ENCODE peak calls at places on chromosomes 1 and 21, in five cellular contexts. O, S, R, W and N are unnamed samples.
A peak's percentile ranks its signal among the peaks of the same experiment; 100 is the strongest.

GRCh38 chr21:36847189-36847588 is 119.3 kb downstream of the HLCS start:
- DNase-seq in O (no peak), S (peak; percentile 77), W (no peak), R (peak; percentile 89), N (no peak)

GRCh38 chr1:54614558-54614957 is 8.8 kb downstream of the FAM151A start:
- DNase-seq in O (no peak), R (no peak), W (no peak), S (no peak), N (no peak)

GRCh38 chr1:114152211-114153050 is 1.2 kb downstream of the SYT6 start:
- DNase-seq in O (no peak), W (no peak), S (peak; percentile 37), R (peak; percentile 43), N (no peak)

GRCh38 chr1:27342391-27342777 is 562 bp downstream of the SYTL1 start:
- DNase-seq in R (no peak), W (no peak), O (no peak), S (no peak), N (no peak)

GRCh38 chr1:177476706-177477105 is 305.9 kb downstream of the BRINP2 start:
- DNase-seq in W (no peak), R (no peak), O (no peak), S (no peak), N (no peak)

GRCh38 chr1:13830170-13830569 is 130.2 kb downstream of the PRDM2 start:
- DNase-seq in S (no peak), R (no peak), O (no peak), W (no peak), N (no peak)

GRCh38 chr1:225691861-225692516 is 39.1 kb upstream of the ENAH start:
- DNase-seq in R (no peak), S (peak; percentile 99), O (no peak), W (no peak), N (no peak)

GRCh38 chr1:203878422-203878821 is 17.0 kb downstream of the SNRPE start:
- DNase-seq in O (no peak), W (no peak), R (no peak), S (no peak), N (no peak)

GRCh38 chr1:3159121-3159520 is 90.1 kb downstream of the PRDM16 start:
- DNase-seq in O (no peak), R (no peak), S (no peak), W (no peak), N (no peak)

GRCh38 chr1:93575586-93576271 is 105.9 kb downstream of the BCAR3 start:
- DNase-seq in R (no peak), S (peak; percentile 53), O (no peak), W (no peak), N (no peak)

GRCh38 chr1:26015358-26015757 is 6.2 kb upstream of the EXTL1 start:
- DNase-seq in R (no peak), W (no peak), S (no peak), O (no peak), N (no peak)

GRCh38 chr1:153816283-153816904 is 41.2 kb downstream of the SLC27A3 start:
- DNase-seq in S (peak; percentile 39), R (no peak), O (no peak), W (no peak), N (no peak)

GRCh38 chr1:218374972-218375371 is 29.8 kb downstream of the TGFB2 start:
- DNase-seq in W (no peak), S (peak; percentile 94), O (no peak), R (peak; percentile 85), N (no peak)

GRCh38 chr1:85617582-85618237 is 37.1 kb downstream of the CCN1 start:
- DNase-seq in W (no peak), R (no peak), O (no peak), S (peak; percentile 76), N (no peak)

GRCh38 chr1:219247441-219247840 is 73.8 kb downstream of the LYPLAL1 start:
- DNase-seq in S (peak; percentile 2), O (no peak), W (no peak), R (no peak), N (no peak)

GRCh38 chr1:61285371-61285885 is 203.1 kb downstream of the NFIA start:
- DNase-seq in W (no peak), O (no peak), S (peak; percentile 16), R (peak; percentile 7), N (no peak)

GRCh38 chr1:10428956-10429355 is 1.3 kb upstream of the CENPS start:
- DNase-seq in R (no peak), S (no peak), W (no peak), O (no peak), N (no peak)

GRCh38 chr1:244653439-244654283 is 735 bp downstream of the DESI2 start:
- DNase-seq in R (peak; percentile 39), W (peak; percentile 33), S (no peak), O (no peak), N (no peak)

GRCh38 chr21:45540601-45540970 is 1.7 kb downstream of the SLC19A1 start:
- DNase-seq in W (no peak), S (no peak), O (no peak), R (no peak), N (no peak)

GRCh38 chr1:151718011-151718431 is 1.4 kb upstream of the CELF3 start:
- DNase-seq in O (no peak), R (peak; percentile 42), S (no peak), W (no peak), N (no peak)

GRCh38 chr1:58584082-58584895 is 7.2 kb upstream of the TACSTD2 start:
- DNase-seq in O (peak; percentile 78), R (peak; percentile 94), S (peak; percentile 97), W (peak; percentile 29), N (no peak)

GRCh38 chr1:16085521-16085920 is 12.1 kb upstream of the FAM131C start:
- DNase-seq in S (no peak), O (no peak), R (no peak), W (no peak), N (no peak)

DNA sequence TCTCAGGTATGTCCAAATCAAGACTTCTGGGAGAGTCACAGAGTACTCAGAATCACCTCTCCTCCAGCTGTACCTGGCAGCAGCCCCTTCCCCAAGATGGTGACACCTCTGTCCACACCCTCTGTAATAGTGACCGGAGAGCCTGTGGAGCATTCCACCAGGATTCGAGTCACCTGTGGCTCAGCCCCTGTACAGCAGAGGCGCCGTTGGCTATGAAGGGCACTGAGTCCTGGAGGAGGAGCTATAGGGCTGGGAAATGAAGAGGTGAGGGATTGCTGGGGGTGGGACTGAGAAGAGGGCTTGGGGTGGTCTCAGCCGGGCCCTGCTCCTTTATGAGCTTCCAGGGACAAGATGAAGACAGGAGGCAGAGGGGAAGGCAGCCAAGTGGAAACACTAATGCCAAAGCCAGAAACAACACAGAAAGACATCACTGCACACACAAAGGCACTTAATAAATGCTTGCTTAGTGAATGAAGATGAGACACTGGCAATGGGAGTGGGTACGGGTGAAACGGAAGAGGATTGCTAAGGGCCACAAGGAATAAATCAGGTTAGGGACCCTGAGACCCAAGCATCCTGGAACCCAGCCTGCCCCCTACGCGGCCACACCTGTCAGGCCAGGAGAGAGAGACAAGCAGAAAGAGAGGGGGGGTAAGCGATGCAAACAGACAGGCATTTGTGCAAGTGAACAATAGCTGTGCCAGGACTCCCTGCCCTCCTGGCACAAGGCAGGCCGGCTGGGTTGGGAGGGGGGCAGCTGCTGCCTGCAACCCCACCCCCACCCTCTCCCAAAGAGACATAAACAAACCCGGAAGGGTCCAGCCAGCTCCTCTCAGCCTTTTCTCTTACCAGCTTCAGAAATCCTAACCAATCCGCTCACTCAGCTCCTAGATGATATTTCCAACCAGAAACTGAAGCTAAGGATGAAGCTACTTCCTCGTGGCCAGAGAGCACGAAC is 3.9 kb downstream of the ARHGEF2 start:
- DNase-seq in R (no peak), S (no peak), O (no peak), W (no peak), N (no peak)
- H3K4me1 ChIP-seq in R (peaks cover 50% of the 10 kb centered on the region), S (peaks cover 34% of the 10 kb centered on the region), O (peaks cover 47% of the 10 kb centered on the region), W (peaks cover 4% of the 10 kb centered on the region), N (peaks cover 68% of the 10 kb centered on the region)

GRCh38 chr1:65148548-65149390 is 766 bp downstream of the AK4 start:
- DNase-seq in W (peak; percentile 57), O (no peak), R (peak; percentile 61), S (peak; percentile 23), N (no peak)
- TF ChIP-seq CTCF in W (no peak), O (no peak), R (no peak), S (no peak), N (no peak)

DNA sequence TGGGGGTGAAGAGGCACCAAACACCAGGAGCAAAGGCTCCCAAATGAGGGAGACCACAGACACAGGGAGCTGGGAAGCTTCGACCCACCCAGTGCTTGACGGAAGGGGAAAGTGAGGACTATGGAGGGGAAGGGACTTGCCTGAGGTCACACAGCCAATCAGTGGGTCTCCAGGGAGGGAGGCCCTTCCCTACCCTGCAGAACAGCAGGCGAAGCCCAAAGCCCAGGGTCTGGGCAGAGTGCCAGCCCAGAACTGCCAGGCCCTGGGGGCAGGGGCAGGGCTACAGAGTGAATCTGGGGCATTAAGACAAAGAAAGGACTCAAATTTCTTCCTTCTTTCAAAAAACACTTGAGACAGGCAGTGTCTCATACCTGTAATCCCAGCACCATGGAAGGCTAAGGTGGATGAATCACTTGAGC is 45.5 kb upstream of the ECE1 start:
- DNase-seq in S (no peak), O (no peak), R (peak; percentile 92), W (no peak), N (no peak)
- H3K4me1 ChIP-seq in S (peaks cover 56% of the 10 kb centered on the region), O (peaks cover 62% of the 10 kb centered on the region), R (peaks cover 70% of the 10 kb centered on the region), W (peaks cover 55% of the 10 kb centered on the region), N (peaks cover 51% of the 10 kb centered on the region)

GRCh38 chr1:47971385-47971784 is 25.8 kb downstream of the TRABD2B start:
- DNase-seq in W (no peak), S (no peak), R (no peak), O (no peak), N (no peak)

GRCh38 chr1:47975302-47975921 is 21.8 kb downstream of the TRABD2B start:
- DNase-seq in O (no peak), W (no peak), S (no peak), R (no peak), N (no peak)

GRCh38 chr1:47976267-47976666 is 20.9 kb downstream of the TRABD2B start:
- DNase-seq in S (no peak), W (no peak), R (no peak), O (no peak), N (no peak)

GRCh38 chr1:47970882-47971281 is 26.3 kb downstream of the TRABD2B start:
- DNase-seq in W (no peak), S (no peak), O (no peak), R (no peak), N (no peak)

DNA sequence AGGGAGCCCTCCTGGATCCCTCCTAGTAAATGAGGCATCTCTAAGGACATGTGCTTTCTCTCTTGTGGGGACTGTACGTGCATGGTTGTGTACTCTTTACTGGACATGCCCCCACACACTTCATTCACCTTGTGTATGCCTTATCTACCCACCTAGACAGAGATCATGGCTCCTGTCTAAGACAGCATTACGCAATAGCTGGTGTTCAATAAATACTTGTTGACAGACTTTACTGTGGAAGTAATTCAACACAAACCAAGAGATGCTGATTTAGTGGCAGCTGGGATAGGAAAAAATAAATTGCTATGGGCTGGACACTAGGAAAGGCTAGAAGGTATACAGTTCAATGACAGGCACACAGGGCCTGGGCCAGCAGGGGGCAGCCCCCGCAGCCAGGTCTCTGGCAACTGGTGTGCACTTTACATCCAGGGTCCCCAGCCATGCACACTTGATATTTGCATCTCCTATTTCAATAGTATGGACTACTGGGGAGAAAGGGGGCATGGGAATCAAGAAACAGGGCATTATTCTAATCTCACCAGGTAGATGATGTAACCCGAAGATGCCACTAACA is 24.2 kb downstream of the TRABD2B start:
- DNase-seq in R (no peak), S (no peak), O (no peak), W (no peak), N (no peak)
- TF ChIP-seq CTCF in R (peak; percentile 62), S (no peak), O (peak; percentile 8), W (no peak), N (no peak)